ENCODE peak calls at places on chromosome 10, in nine cellular contexts. One of them, this sample, is unnamed.

GRCh38 chr10:69421611-69422308 is 5.0 kb upstream of the TACR2 start:
- DNase-seq in body of pancreas: no peak
- DNase-seq in NCI-H1694: no peak
- DNase-seq in A172: no peak
- DNase-seq in activated gamma-delta T cell treated with Interleukin-2 at 50 U/mL for 16 hours: no peak
- DNase-seq in activated CD4-positive, alpha-beta T cell treated with anti-CD3 and anti-CD28 coated beads, Interleukin-2, amount 50 U/mL, for 48 hours: no peak
- DNase-seq in HCT116: no peak
- DNase-seq in esophagus squamous epithelium: no peak
- DNase-seq in activated T-helper 1 cell treated with Interleukin-2 at 50 U/mL for 16 hours: no peak
- DNase-seq in this sample: peak

GRCh38 chr10:81018898-81019890 is 481.5 kb downstream of the SH2D4B start:
- DNase-seq in body of pancreas: peak
- DNase-seq in NCI-H1694: no peak
- DNase-seq in A172: peak
- DNase-seq in activated gamma-delta T cell treated with Interleukin-2 at 50 U/mL for 16 hours: no peak
- DNase-seq in activated CD4-positive, alpha-beta T cell treated with anti-CD3 and anti-CD28 coated beads, Interleukin-2, amount 50 U/mL, for 48 hours: peak
- DNase-seq in HCT116: peak
- DNase-seq in esophagus squamous epithelium: no peak
- DNase-seq in activated T-helper 1 cell treated with Interleukin-2 at 50 U/mL for 16 hours: no peak
- DNase-seq in this sample: peak

GRCh38 chr10:126468876-126469643 is 80.8 kb upstream of the ADAM12 start:
- DNase-seq in body of pancreas: no peak
- DNase-seq in NCI-H1694: no peak
- DNase-seq in A172: no peak
- DNase-seq in activated gamma-delta T cell treated with Interleukin-2 at 50 U/mL for 16 hours: no peak
- DNase-seq in activated CD4-positive, alpha-beta T cell treated with anti-CD3 and anti-CD28 coated beads, Interleukin-2, amount 50 U/mL, for 48 hours: no peak
- DNase-seq in HCT116: no peak
- DNase-seq in esophagus squamous epithelium: no peak
- DNase-seq in activated T-helper 1 cell treated with Interleukin-2 at 50 U/mL for 16 hours: no peak
- DNase-seq in this sample: no peak

GRCh38 chr10:92110039-92110794 is 180.7 kb downstream of the CPEB3 start:
- DNase-seq in body of pancreas: no peak
- DNase-seq in NCI-H1694: no peak
- DNase-seq in A172: peak
- DNase-seq in activated gamma-delta T cell treated with Interleukin-2 at 50 U/mL for 16 hours: no peak
- DNase-seq in activated CD4-positive, alpha-beta T cell treated with anti-CD3 and anti-CD28 coated beads, Interleukin-2, amount 50 U/mL, for 48 hours: no peak
- DNase-seq in HCT116: no peak
- DNase-seq in esophagus squamous epithelium: no peak
- DNase-seq in activated T-helper 1 cell treated with Interleukin-2 at 50 U/mL for 16 hours: no peak
- DNase-seq in this sample: peak

GRCh38 chr10:73956476-73957338 is 41.2 kb upstream of the VCL start:
- DNase-seq in body of pancreas: no peak
- DNase-seq in NCI-H1694: no peak
- DNase-seq in A172: peak
- DNase-seq in activated gamma-delta T cell treated with Interleukin-2 at 50 U/mL for 16 hours: peak
- DNase-seq in activated CD4-positive, alpha-beta T cell treated with anti-CD3 and anti-CD28 coated beads, Interleukin-2, amount 50 U/mL, for 48 hours: peak
- DNase-seq in HCT116: no peak
- DNase-seq in esophagus squamous epithelium: no peak
- DNase-seq in activated T-helper 1 cell treated with Interleukin-2 at 50 U/mL for 16 hours: no peak
- DNase-seq in this sample: peak

GRCh38 chr10:110500515-110500905 is 2.8 kb downstream of the DUSP5 start:
- DNase-seq in body of pancreas: no peak
- DNase-seq in NCI-H1694: no peak
- DNase-seq in A172: peak
- DNase-seq in activated gamma-delta T cell treated with Interleukin-2 at 50 U/mL for 16 hours: no peak
- DNase-seq in activated CD4-positive, alpha-beta T cell treated with anti-CD3 and anti-CD28 coated beads, Interleukin-2, amount 50 U/mL, for 48 hours: no peak
- DNase-seq in HCT116: no peak
- DNase-seq in esophagus squamous epithelium: no peak
- DNase-seq in activated T-helper 1 cell treated with Interleukin-2 at 50 U/mL for 16 hours: no peak
- DNase-seq in this sample: no peak

GRCh38 chr10:44865289-44865671 is 45.9 kb upstream of the TMEM72 start:
- DNase-seq in body of pancreas: no peak
- DNase-seq in NCI-H1694: no peak
- DNase-seq in A172: no peak
- DNase-seq in activated gamma-delta T cell treated with Interleukin-2 at 50 U/mL for 16 hours: no peak
- DNase-seq in activated CD4-positive, alpha-beta T cell treated with anti-CD3 and anti-CD28 coated beads, Interleukin-2, amount 50 U/mL, for 48 hours: no peak
- DNase-seq in HCT116: no peak
- DNase-seq in esophagus squamous epithelium: no peak
- DNase-seq in activated T-helper 1 cell treated with Interleukin-2 at 50 U/mL for 16 hours: no peak
- DNase-seq in this sample: no peak

GRCh38 chr10:6173203-6173602 is 29.5 kb upstream of the PFKFB3 start:
- DNase-seq in body of pancreas: peak
- DNase-seq in NCI-H1694: no peak
- DNase-seq in A172: no peak
- DNase-seq in activated gamma-delta T cell treated with Interleukin-2 at 50 U/mL for 16 hours: peak
- DNase-seq in activated CD4-positive, alpha-beta T cell treated with anti-CD3 and anti-CD28 coated beads, Interleukin-2, amount 50 U/mL, for 48 hours: peak
- DNase-seq in HCT116: no peak
- DNase-seq in esophagus squamous epithelium: no peak
- DNase-seq in activated T-helper 1 cell treated with Interleukin-2 at 50 U/mL for 16 hours: peak
- DNase-seq in this sample: peak

GRCh38 chr10:74825371-74826141 is 844 bp upstream of the KAT6B start:
- DNase-seq in body of pancreas: no peak
- DNase-seq in NCI-H1694: no peak
- DNase-seq in A172: peak
- DNase-seq in activated gamma-delta T cell treated with Interleukin-2 at 50 U/mL for 16 hours: peak
- DNase-seq in activated CD4-positive, alpha-beta T cell treated with anti-CD3 and anti-CD28 coated beads, Interleukin-2, amount 50 U/mL, for 48 hours: no peak
- DNase-seq in HCT116: no peak
- DNase-seq in esophagus squamous epithelium: no peak
- DNase-seq in activated T-helper 1 cell treated with Interleukin-2 at 50 U/mL for 16 hours: peak
- DNase-seq in this sample: no peak

GRCh38 chr10:122381680-122382079 is 7.2 kb downstream of the PLEKHA1 start:
- DNase-seq in body of pancreas: no peak
- DNase-seq in NCI-H1694: no peak
- DNase-seq in A172: no peak
- DNase-seq in activated gamma-delta T cell treated with Interleukin-2 at 50 U/mL for 16 hours: no peak
- DNase-seq in activated CD4-positive, alpha-beta T cell treated with anti-CD3 and anti-CD28 coated beads, Interleukin-2, amount 50 U/mL, for 48 hours: no peak
- DNase-seq in HCT116: no peak
- DNase-seq in esophagus squamous epithelium: no peak
- DNase-seq in activated T-helper 1 cell treated with Interleukin-2 at 50 U/mL for 16 hours: no peak
- DNase-seq in this sample: no peak

GRCh38 chr10:70672165-70672992 is at the start of gene ADAMTS14:
- DNase-seq in body of pancreas: no peak
- DNase-seq in NCI-H1694: peak
- DNase-seq in A172: peak
- DNase-seq in activated gamma-delta T cell treated with Interleukin-2 at 50 U/mL for 16 hours: peak
- DNase-seq in activated CD4-positive, alpha-beta T cell treated with anti-CD3 and anti-CD28 coated beads, Interleukin-2, amount 50 U/mL, for 48 hours: peak
- DNase-seq in HCT116: peak
- DNase-seq in esophagus squamous epithelium: no peak
- DNase-seq in activated T-helper 1 cell treated with Interleukin-2 at 50 U/mL for 16 hours: no peak
- DNase-seq in this sample: peak

GRCh38 chr10:111089293-111089692 is 12.5 kb downstream of the ADRA2A start:
- DNase-seq in body of pancreas: no peak
- DNase-seq in NCI-H1694: no peak
- DNase-seq in A172: no peak
- DNase-seq in activated gamma-delta T cell treated with Interleukin-2 at 50 U/mL for 16 hours: no peak
- DNase-seq in activated CD4-positive, alpha-beta T cell treated with anti-CD3 and anti-CD28 coated beads, Interleukin-2, amount 50 U/mL, for 48 hours: no peak
- DNase-seq in HCT116: no peak
- DNase-seq in esophagus squamous epithelium: no peak
- DNase-seq in activated T-helper 1 cell treated with Interleukin-2 at 50 U/mL for 16 hours: no peak
- DNase-seq in this sample: no peak

GRCh38 chr10:101655581-101655980 is 39.4 kb downstream of the FBXW4 start:
- DNase-seq in body of pancreas: no peak
- DNase-seq in NCI-H1694: no peak
- DNase-seq in A172: no peak
- DNase-seq in activated gamma-delta T cell treated with Interleukin-2 at 50 U/mL for 16 hours: no peak
- DNase-seq in activated CD4-positive, alpha-beta T cell treated with anti-CD3 and anti-CD28 coated beads, Interleukin-2, amount 50 U/mL, for 48 hours: no peak
- DNase-seq in HCT116: no peak
- DNase-seq in esophagus squamous epithelium: no peak
- DNase-seq in activated T-helper 1 cell treated with Interleukin-2 at 50 U/mL for 16 hours: no peak
- DNase-seq in this sample: no peak

GRCh38 chr10:120115959-120116358 is 223.4 kb downstream of the SEC23IP start:
- DNase-seq in body of pancreas: no peak
- DNase-seq in NCI-H1694: no peak
- DNase-seq in A172: no peak
- DNase-seq in activated gamma-delta T cell treated with Interleukin-2 at 50 U/mL for 16 hours: no peak
- DNase-seq in activated CD4-positive, alpha-beta T cell treated with anti-CD3 and anti-CD28 coated beads, Interleukin-2, amount 50 U/mL, for 48 hours: no peak
- DNase-seq in HCT116: no peak
- DNase-seq in esophagus squamous epithelium: no peak
- DNase-seq in activated T-helper 1 cell treated with Interleukin-2 at 50 U/mL for 16 hours: no peak
- DNase-seq in this sample: no peak

GRCh38 chr10:84789050-84789449 is 460.7 kb downstream of the CCSER2 start:
- DNase-seq in body of pancreas: no peak
- DNase-seq in NCI-H1694: no peak
- DNase-seq in A172: no peak
- DNase-seq in activated gamma-delta T cell treated with Interleukin-2 at 50 U/mL for 16 hours: no peak
- DNase-seq in activated CD4-positive, alpha-beta T cell treated with anti-CD3 and anti-CD28 coated beads, Interleukin-2, amount 50 U/mL, for 48 hours: no peak
- DNase-seq in HCT116: no peak
- DNase-seq in esophagus squamous epithelium: no peak
- DNase-seq in activated T-helper 1 cell treated with Interleukin-2 at 50 U/mL for 16 hours: no peak
- DNase-seq in this sample: no peak

GRCh38 chr10:117699436-117700075 is 157.0 kb downstream of the EMX2 start:
- DNase-seq in body of pancreas: no peak
- DNase-seq in NCI-H1694: no peak
- DNase-seq in A172: no peak
- DNase-seq in activated gamma-delta T cell treated with Interleukin-2 at 50 U/mL for 16 hours: no peak
- DNase-seq in activated CD4-positive, alpha-beta T cell treated with anti-CD3 and anti-CD28 coated beads, Interleukin-2, amount 50 U/mL, for 48 hours: no peak
- DNase-seq in HCT116: no peak
- DNase-seq in esophagus squamous epithelium: no peak
- DNase-seq in activated T-helper 1 cell treated with Interleukin-2 at 50 U/mL for 16 hours: no peak
- DNase-seq in this sample: no peak

GRCh38 chr10:117092386-117092785 is 45.7 kb downstream of the VAX1 start:
- DNase-seq in body of pancreas: no peak
- DNase-seq in NCI-H1694: no peak
- DNase-seq in A172: no peak
- DNase-seq in activated gamma-delta T cell treated with Interleukin-2 at 50 U/mL for 16 hours: no peak
- DNase-seq in activated CD4-positive, alpha-beta T cell treated with anti-CD3 and anti-CD28 coated beads, Interleukin-2, amount 50 U/mL, for 48 hours: no peak
- DNase-seq in HCT116: no peak
- DNase-seq in esophagus squamous epithelium: no peak
- DNase-seq in activated T-helper 1 cell treated with Interleukin-2 at 50 U/mL for 16 hours: no peak
- DNase-seq in this sample: no peak

GRCh38 chr10:71961831-71962230 is 2.4 kb upstream of the CHST3 start:
- DNase-seq in body of pancreas: no peak
- DNase-seq in NCI-H1694: no peak
- DNase-seq in A172: no peak
- DNase-seq in activated gamma-delta T cell treated with Interleukin-2 at 50 U/mL for 16 hours: no peak
- DNase-seq in activated CD4-positive, alpha-beta T cell treated with anti-CD3 and anti-CD28 coated beads, Interleukin-2, amount 50 U/mL, for 48 hours: no peak
- DNase-seq in HCT116: no peak
- DNase-seq in esophagus squamous epithelium: no peak
- DNase-seq in activated T-helper 1 cell treated with Interleukin-2 at 50 U/mL for 16 hours: no peak
- DNase-seq in this sample: no peak

GRCh38 chr10:108735380-108735779 is 1187.9 kb downstream of the XPNPEP1 start:
- DNase-seq in body of pancreas: no peak
- DNase-seq in NCI-H1694: no peak
- DNase-seq in A172: peak
- DNase-seq in activated gamma-delta T cell treated with Interleukin-2 at 50 U/mL for 16 hours: no peak
- DNase-seq in activated CD4-positive, alpha-beta T cell treated with anti-CD3 and anti-CD28 coated beads, Interleukin-2, amount 50 U/mL, for 48 hours: no peak
- DNase-seq in HCT116: no peak
- DNase-seq in esophagus squamous epithelium: no peak
- DNase-seq in activated T-helper 1 cell treated with Interleukin-2 at 50 U/mL for 16 hours: no peak
- DNase-seq in this sample: no peak

GRCh38 chr10:60382946-60383681 is 6.6 kb downstream of the ANK3 start:
- DNase-seq in body of pancreas: no peak
- DNase-seq in NCI-H1694: no peak
- DNase-seq in A172: peak
- DNase-seq in activated gamma-delta T cell treated with Interleukin-2 at 50 U/mL for 16 hours: no peak
- DNase-seq in activated CD4-positive, alpha-beta T cell treated with anti-CD3 and anti-CD28 coated beads, Interleukin-2, amount 50 U/mL, for 48 hours: no peak
- DNase-seq in HCT116: no peak
- DNase-seq in esophagus squamous epithelium: no peak
- DNase-seq in activated T-helper 1 cell treated with Interleukin-2 at 50 U/mL for 16 hours: no peak
- DNase-seq in this sample: no peak

GRCh38 chr10:78413294-78414055 is 379.8 kb downstream of the RPS24 start:
- DNase-seq in body of pancreas: no peak
- DNase-seq in NCI-H1694: no peak
- DNase-seq in A172: no peak
- DNase-seq in activated gamma-delta T cell treated with Interleukin-2 at 50 U/mL for 16 hours: no peak
- DNase-seq in activated CD4-positive, alpha-beta T cell treated with anti-CD3 and anti-CD28 coated beads, Interleukin-2, amount 50 U/mL, for 48 hours: no peak
- DNase-seq in HCT116: no peak
- DNase-seq in esophagus squamous epithelium: no peak
- DNase-seq in activated T-helper 1 cell treated with Interleukin-2 at 50 U/mL for 16 hours: no peak
- DNase-seq in this sample: no peak

GRCh38 chr10:58994226-58995057 is 182.0 kb upstream of the PHYHIPL start:
- DNase-seq in body of pancreas: no peak
- DNase-seq in NCI-H1694: no peak
- DNase-seq in A172: peak
- DNase-seq in activated gamma-delta T cell treated with Interleukin-2 at 50 U/mL for 16 hours: no peak
- DNase-seq in activated CD4-positive, alpha-beta T cell treated with anti-CD3 and anti-CD28 coated beads, Interleukin-2, amount 50 U/mL, for 48 hours: no peak
- DNase-seq in HCT116: no peak
- DNase-seq in esophagus squamous epithelium: no peak
- DNase-seq in activated T-helper 1 cell treated with Interleukin-2 at 50 U/mL for 16 hours: no peak
- DNase-seq in this sample: no peak

GRCh38 chr10:132412316-132413192 is 15.6 kb downstream of the PWWP2B start:
- DNase-seq in body of pancreas: peak
- DNase-seq in NCI-H1694: no peak
- DNase-seq in A172: no peak
- DNase-seq in activated gamma-delta T cell treated with Interleukin-2 at 50 U/mL for 16 hours: no peak
- DNase-seq in activated CD4-positive, alpha-beta T cell treated with anti-CD3 and anti-CD28 coated beads, Interleukin-2, amount 50 U/mL, for 48 hours: no peak
- DNase-seq in HCT116: no peak
- DNase-seq in esophagus squamous epithelium: no peak
- DNase-seq in activated T-helper 1 cell treated with Interleukin-2 at 50 U/mL for 16 hours: no peak
- DNase-seq in this sample: no peak

GRCh38 chr10:48215148-48215982 is 59.1 kb downstream of the FRMPD2 start:
- DNase-seq in body of pancreas: peak
- DNase-seq in NCI-H1694: peak
- DNase-seq in A172: peak
- DNase-seq in activated gamma-delta T cell treated with Interleukin-2 at 50 U/mL for 16 hours: no peak
- DNase-seq in activated CD4-positive, alpha-beta T cell treated with anti-CD3 and anti-CD28 coated beads, Interleukin-2, amount 50 U/mL, for 48 hours: peak
- DNase-seq in HCT116: peak
- DNase-seq in esophagus squamous epithelium: no peak
- DNase-seq in activated T-helper 1 cell treated with Interleukin-2 at 50 U/mL for 16 hours: no peak
- DNase-seq in this sample: peak

GRCh38 chr10:32061440-32061839 is 5.2 kb upstream of the KIF5B start:
- DNase-seq in body of pancreas: no peak
- DNase-seq in NCI-H1694: no peak
- DNase-seq in A172: no peak
- DNase-seq in activated gamma-delta T cell treated with Interleukin-2 at 50 U/mL for 16 hours: no peak
- DNase-seq in activated CD4-positive, alpha-beta T cell treated with anti-CD3 and anti-CD28 coated beads, Interleukin-2, amount 50 U/mL, for 48 hours: no peak
- DNase-seq in HCT116: no peak
- DNase-seq in esophagus squamous epithelium: no peak
- DNase-seq in activated T-helper 1 cell treated with Interleukin-2 at 50 U/mL for 16 hours: no peak
- DNase-seq in this sample: no peak

GRCh38 chr10:94370501-94370900 is 7.8 kb upstream of the NOC3L start:
- DNase-seq in body of pancreas: no peak
- DNase-seq in NCI-H1694: no peak
- DNase-seq in A172: no peak
- DNase-seq in activated gamma-delta T cell treated with Interleukin-2 at 50 U/mL for 16 hours: no peak
- DNase-seq in activated CD4-positive, alpha-beta T cell treated with anti-CD3 and anti-CD28 coated beads, Interleukin-2, amount 50 U/mL, for 48 hours: no peak
- DNase-seq in HCT116: no peak
- DNase-seq in esophagus squamous epithelium: no peak
- DNase-seq in activated T-helper 1 cell treated with Interleukin-2 at 50 U/mL for 16 hours: no peak
- DNase-seq in this sample: no peak

GRCh38 chr10:28807760-28808613 is 130.7 kb downstream of the BAMBI start:
- DNase-seq in body of pancreas: no peak
- DNase-seq in NCI-H1694: no peak
- DNase-seq in A172: no peak
- DNase-seq in activated gamma-delta T cell treated with Interleukin-2 at 50 U/mL for 16 hours: no peak
- DNase-seq in activated CD4-positive, alpha-beta T cell treated with anti-CD3 and anti-CD28 coated beads, Interleukin-2, amount 50 U/mL, for 48 hours: no peak
- DNase-seq in HCT116: no peak
- DNase-seq in esophagus squamous epithelium: no peak
- DNase-seq in activated T-helper 1 cell treated with Interleukin-2 at 50 U/mL for 16 hours: no peak
- DNase-seq in this sample: peak

GRCh38 chr10:51371725-51372124 is 297.4 kb downstream of the PRKG1 start:
- DNase-seq in body of pancreas: no peak
- DNase-seq in NCI-H1694: no peak
- DNase-seq in A172: no peak
- DNase-seq in activated gamma-delta T cell treated with Interleukin-2 at 50 U/mL for 16 hours: no peak
- DNase-seq in activated CD4-positive, alpha-beta T cell treated with anti-CD3 and anti-CD28 coated beads, Interleukin-2, amount 50 U/mL, for 48 hours: no peak
- DNase-seq in HCT116: no peak
- DNase-seq in esophagus squamous epithelium: no peak
- DNase-seq in activated T-helper 1 cell treated with Interleukin-2 at 50 U/mL for 16 hours: no peak
- DNase-seq in this sample: no peak

GRCh38 chr10:5476918-5477525 is 22.3 kb downstream of the CALML5 start:
- DNase-seq in body of pancreas: no peak
- DNase-seq in NCI-H1694: no peak
- DNase-seq in A172: no peak
- DNase-seq in activated gamma-delta T cell treated with Interleukin-2 at 50 U/mL for 16 hours: no peak
- DNase-seq in activated CD4-positive, alpha-beta T cell treated with anti-CD3 and anti-CD28 coated beads, Interleukin-2, amount 50 U/mL, for 48 hours: no peak
- DNase-seq in HCT116: no peak
- DNase-seq in esophagus squamous epithelium: no peak
- DNase-seq in activated T-helper 1 cell treated with Interleukin-2 at 50 U/mL for 16 hours: no peak
- DNase-seq in this sample: no peak

GRCh38 chr10:79390551-79391229 is 43.4 kb downstream of the PPIF start:
- DNase-seq in body of pancreas: peak
- DNase-seq in NCI-H1694: no peak
- DNase-seq in A172: no peak
- DNase-seq in activated gamma-delta T cell treated with Interleukin-2 at 50 U/mL for 16 hours: no peak
- DNase-seq in activated CD4-positive, alpha-beta T cell treated with anti-CD3 and anti-CD28 coated beads, Interleukin-2, amount 50 U/mL, for 48 hours: no peak
- DNase-seq in HCT116: no peak
- DNase-seq in esophagus squamous epithelium: no peak
- DNase-seq in activated T-helper 1 cell treated with Interleukin-2 at 50 U/mL for 16 hours: no peak
- DNase-seq in this sample: peak